ENCODE peak calls at places on chromosomes 5 and 9, in nine cellular contexts. R, N, Z, C, A, H, U, Q and J are unnamed samples.

GRCh38 chr5:139911425-139912120 is 116.0 kb downstream of the PSD2 start:
- DNase-seq in C (peak; percentile 60), N (no peak), Q (no peak), H (no peak), U (no peak), Z (no peak), R (no peak), A (no peak), J (no peak)

GRCh38 chr5:148372883-148373282 is 10.9 kb upstream of the FBXO38 start:
- DNase-seq in N (no peak), A (no peak), C (no peak), U (no peak), H (no peak), Z (no peak), R (no peak), Q (no peak), J (no peak)

GRCh38 chr9:128225770-128226753 is 22.9 kb downstream of the DNM1 start:
- DNase-seq in R (no peak), H (no peak), N (no peak), U (no peak), Z (no peak), A (no peak), C (no peak), Q (no peak), J (no peak)

GRCh38 chr9:138060881-138061280 is 183.3 kb downstream of the CACNA1B start:
- DNase-seq in U (no peak), N (no peak), C (no peak), A (no peak), Q (no peak), H (peak; percentile 22), Z (no peak), R (no peak), J (no peak)

GRCh38 chr9:130846487-130847305 is 11.6 kb downstream of the ABL1 start:
- DNase-seq in A (no peak), N (no peak), R (peak; percentile 38), Q (peak; percentile 84), H (no peak), Z (peak; percentile 85), C (no peak), U (peak; percentile 63), J (no peak)

GRCh38 chr5:35971186-35971877 is 19.9 kb downstream of the UGT3A1 start:
- DNase-seq in Z (peak; percentile 0), A (no peak), H (no peak), N (no peak), U (no peak), Q (peak; percentile 1), R (no peak), C (no peak), J (no peak)

GRCh38 chr5:675876-676698 is 17.1 kb downstream of the TPPP start:
- DNase-seq in H (peak; percentile 50), R (peak; percentile 13), U (no peak), Z (no peak), A (no peak), Q (no peak), C (no peak), N (peak; percentile 74), J (no peak)

GRCh38 chr5:23412011-23412410 is 95.4 kb upstream of the PRDM9 start:
- DNase-seq in U (no peak), R (no peak), Z (no peak), A (no peak), Q (no peak), N (no peak), H (no peak), C (peak; percentile 80), J (no peak)

GRCh38 chr5:124735169-124735858 is 11.1 kb downstream of the ZNF608 start:
- DNase-seq in Z (no peak), N (peak; percentile 94), H (no peak), Q (peak; percentile 78), U (peak; percentile 73), A (no peak), R (no peak), C (no peak), J (no peak)

GRCh38 chr5:42940853-42941252 is 99.3 kb downstream of the ANXA2R start:
- DNase-seq in C (no peak), Q (no peak), N (no peak), A (no peak), Z (no peak), R (no peak), U (no peak), H (no peak), J (no peak)

GRCh38 chr5:72101828-72102227 is 5.4 kb upstream of the MAP1B start:
- DNase-seq in A (no peak), U (no peak), H (no peak), R (no peak), C (peak; percentile 45), Q (no peak), N (no peak), Z (peak; percentile 48), J (no peak)

GRCh38 chr5:174827521-174827920 is 103.1 kb downstream of the MSX2 start:
- DNase-seq in H (no peak), R (no peak), C (no peak), U (no peak), A (no peak), N (no peak), Q (peak; percentile 29), Z (peak; percentile 31), J (no peak)

GRCh38 chr9:120389867-120390266 is 190.1 kb downstream of the CDK5RAP2 start:
- DNase-seq in U (no peak), A (no peak), Q (no peak), C (no peak), R (no peak), H (no peak), Z (no peak), N (no peak), J (no peak)

DNA sequence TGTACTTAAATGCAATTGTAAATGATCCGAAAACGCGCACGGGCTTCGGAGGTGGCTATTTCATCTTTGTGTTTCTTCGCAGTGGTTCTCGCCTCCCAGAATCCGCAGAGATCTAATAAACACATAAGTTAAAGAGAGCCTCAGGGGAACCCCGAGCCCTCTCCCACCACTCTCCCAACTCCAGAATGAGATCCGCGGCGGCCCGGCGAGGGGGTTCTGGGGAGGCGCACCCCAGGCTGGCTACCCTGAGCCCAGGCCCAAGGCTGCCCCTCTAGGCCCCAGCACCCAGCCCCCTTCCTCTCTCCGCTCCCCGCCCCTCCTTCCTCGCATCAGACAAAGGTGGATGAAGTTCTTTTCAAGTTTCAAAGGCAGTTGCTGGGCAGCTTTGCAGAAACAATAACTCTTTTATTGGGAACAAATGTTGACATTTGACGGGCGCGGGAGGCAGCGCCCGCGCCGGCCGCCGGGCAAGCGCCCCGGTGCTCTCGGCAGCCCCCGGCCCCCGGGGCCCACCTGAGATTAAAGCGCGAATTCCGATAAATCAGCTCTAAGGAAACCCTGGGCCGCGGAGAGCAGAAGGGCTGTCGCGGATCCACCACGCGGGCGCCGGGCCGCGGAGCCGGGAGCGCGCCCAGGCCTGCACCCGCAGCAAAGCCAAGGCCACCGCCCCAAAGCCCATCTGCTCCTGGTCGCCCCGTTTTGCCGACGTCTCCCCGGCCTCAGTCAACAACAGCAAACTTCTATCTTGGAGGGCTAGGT is 8.4 kb downstream of the IRX2 start:
- DNase-seq in Z (peak; percentile 18), U (no peak), R (no peak), Q (no peak), A (no peak), N (peak; percentile 77), H (no peak), C (no peak), J (no peak)
- H3K4me3 ChIP-seq in Z (no peak overlapping the region), U (no peak overlapping the region), R (no peak overlapping the region), Q (no peak overlapping the region), A (no peak overlapping the region), N (peak overlapping the region; percentile 2), H (peak overlapping the region; percentile 25), C (no peak overlapping the region), J (no peak overlapping the region)

GRCh38 chr9:18474778-18475177 is 825 bp downstream of the ADAMTSL1 start:
- DNase-seq in Z (peak; percentile 64), Q (peak; percentile 92), H (no peak), R (no peak), N (no peak), U (no peak), C (no peak), A (no peak), J (no peak)
- H3K4me3 ChIP-seq in Z (peak overlapping the region; percentile 59), Q (peak overlapping the region; percentile 84), H (peak overlapping the region; percentile 27), R (peak overlapping the region; percentile 57), N (no peak overlapping the region), U (no peak overlapping the region), C (no peak overlapping the region), A (peak overlapping the region; percentile 63), J (no peak overlapping the region)

GRCh38 chr5:177447066-177447610 is 524 bp downstream of the PRR7 start:
- DNase-seq in R (no peak), Q (no peak), C (no peak), N (peak; percentile 97), H (peak; percentile 73), U (peak; percentile 52), Z (no peak), A (no peak), J (peak; percentile 78)
- H3K4me3 ChIP-seq in R (peak overlapping the region; percentile 74), Q (peak overlapping the region; percentile 77), C (peak overlapping the region; percentile 68), N (peak overlapping the region; percentile 63), H (peak overlapping the region; percentile 52), U (peak overlapping the region; percentile 66), Z (peak overlapping the region; percentile 49), A (peak overlapping the region; percentile 73), J (peak overlapping the region; percentile 61)

GRCh38 chr5:14156611-14157493 is 13.7 kb downstream of the TRIO start:
- DNase-seq in R (no peak), H (no peak), N (no peak), Q (peak; percentile 98), Z (peak; percentile 98), C (peak; percentile 99), A (peak; percentile 96), U (peak; percentile 89), J (no peak)
- H3K4me3 ChIP-seq in R (peak overlapping the region; percentile 45), H (peak overlapping the region; percentile 1), N (no peak overlapping the region), Q (peak overlapping the region; percentile 49), Z (peak overlapping the region; percentile 28), C (peak overlapping the region; percentile 45), A (peak overlapping the region; percentile 47), U (peak overlapping the region; percentile 29), J (no peak overlapping the region)

GRCh38 chr5:141413540-141414069 is 818 bp downstream of the PCDHGA10 start:
- DNase-seq in A (no peak), C (no peak), R (no peak), U (no peak), Z (no peak), N (peak; percentile 79), H (no peak), Q (no peak), J (no peak)
- H3K4me3 ChIP-seq in A (peak overlapping the region; percentile 58), C (peak overlapping the region; percentile 54), R (peak overlapping the region; percentile 54), U (no peak overlapping the region), Z (peak overlapping the region; percentile 43), N (peak overlapping the region; percentile 41), H (peak overlapping the region; percentile 39), Q (peak overlapping the region; percentile 62), J (no peak overlapping the region)

DNA sequence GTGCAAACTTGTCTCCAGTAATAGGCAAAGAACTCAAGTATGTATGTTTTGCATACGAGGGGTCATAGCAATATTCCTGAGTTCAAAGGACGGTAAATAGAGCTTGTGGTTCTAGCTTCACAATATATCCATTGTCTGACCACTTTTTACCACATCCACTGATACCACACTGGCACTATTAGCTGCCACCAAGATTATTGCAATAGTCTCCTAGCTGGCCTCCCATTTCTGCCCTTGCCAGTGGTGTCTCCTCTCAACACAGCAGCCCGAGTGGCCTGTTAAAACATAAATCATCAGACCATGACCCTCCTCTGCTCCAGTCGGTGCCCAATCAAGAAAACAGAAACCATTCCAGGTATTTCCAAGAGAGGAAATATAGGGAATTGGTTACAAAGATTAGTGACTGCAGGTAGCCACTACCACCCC is 17.0 kb downstream of the GRXCR2 start:
- DNase-seq in Z (peak; percentile 22), C (no peak), N (no peak), A (no peak), U (no peak), Q (no peak), R (no peak), H (no peak), J (no peak)
- H3K4me3 ChIP-seq in Z (no peak overlapping the region), C (no peak overlapping the region), N (peak overlapping the region; percentile 52), A (peak overlapping the region; percentile 43), U (no peak overlapping the region), Q (no peak overlapping the region), R (peak overlapping the region; percentile 60), H (peak overlapping the region; percentile 50), J (no peak overlapping the region)

GRCh38 chr5:132666310-132667123 is 7.3 kb upstream of the IL4 start:
- DNase-seq in R (no peak), A (no peak), U (no peak), H (no peak), Z (no peak), N (no peak), C (no peak), Q (no peak), J (no peak)
- H3K4me3 ChIP-seq in R (no peak overlapping the region), A (no peak overlapping the region), U (no peak overlapping the region), H (no peak overlapping the region), Z (no peak overlapping the region), N (no peak overlapping the region), C (no peak overlapping the region), Q (no peak overlapping the region), J (no peak overlapping the region)